ENCODE peak calls at places on chromosomes 7 and 10, in four cellular contexts. L is anterior cingulate cortex; K is cardiac fibroblast; M is activated CD4-positive, CD25-positive, alpha-beta regulatory T cell. Q is an unnamed sample.

GRCh38 chr10:46992794-46993552 is 81.7 kb downstream of the PTPN20 start:
- DNase-seq in L (no peak), K (peak), M (no peak), Q (no peak)

GRCh38 chr10:44240766-44241165 is 144.1 kb downstream of the CXCL12 start:
- DNase-seq in L (no peak), K (no peak), M (no peak), Q (no peak)

GRCh38 chr10:103855424-103855823 is at the start of gene SH3PXD2A:
- DNase-seq in L (no peak), K (peak), M (no peak), Q (no peak)

GRCh38 chr10:33715303-33715702 is 380.8 kb upstream of the NRP1 start:
- DNase-seq in L (no peak), K (no peak), M (no peak), Q (no peak)

GRCh38 chr10:14382022-14382421 is 51.3 kb upstream of the FRMD4A start:
- DNase-seq in L (no peak), K (no peak), M (no peak), Q (peak)

GRCh38 chr7:94368371-94368791 is 26.3 kb upstream of the COL1A2 start:
- DNase-seq in L (no peak), K (peak), M (no peak), Q (no peak)

GRCh38 chr10:62851449-62851848 is 35.3 kb upstream of the EGR2 start:
- DNase-seq in L (no peak), K (peak), M (no peak), Q (no peak)

GRCh38 chr10:121974535-121975294 is at the start of gene NSMCE4A:
- DNase-seq in L (no peak), K (peak), M (peak), Q (peak)